ENCODE peak calls at places on chromosomes 13 and 19, in seven cellular contexts. One of them, this sample, is unnamed.

GRCh38 chr19:3656073-3656746 is 29.6 kb upstream of the CACTIN start:
- DNase-seq in ovary: no peak
- DNase-seq in A549: no peak
- DNase-seq in gastrocnemius medialis: no peak
- DNase-seq in IMR-90: peak; percentile 13
- DNase-seq in stomach: no peak
- DNase-seq in K562: no peak
- DNase-seq in this sample: no peak

GRCh38 chr19:18298601-18299000 is 17.2 kb upstream of the JUND start:
- DNase-seq in ovary: no peak
- DNase-seq in gastrocnemius medialis: no peak
- DNase-seq in IMR-90: no peak
- DNase-seq in stomach: no peak
- DNase-seq in K562: no peak
- DNase-seq in A549: no peak
- DNase-seq in this sample: no peak

GRCh38 chr13:80604094-80604493 is 263.2 kb upstream of the SPRY2 start:
- DNase-seq in K562: no peak
- DNase-seq in A549: no peak
- DNase-seq in IMR-90: no peak
- DNase-seq in ovary: no peak
- DNase-seq in stomach: no peak
- DNase-seq in gastrocnemius medialis: peak; percentile 40
- DNase-seq in this sample: peak; percentile 32

GRCh38 chr19:28864577-28865042 is 348.3 kb downstream of the UQCRFS1 start:
- DNase-seq in A549: no peak
- DNase-seq in stomach: peak; percentile 82
- DNase-seq in ovary: peak; percentile 87
- DNase-seq in IMR-90: peak; percentile 7
- DNase-seq in gastrocnemius medialis: no peak
- DNase-seq in K562: no peak
- DNase-seq in this sample: peak; percentile 67

GRCh38 chr19:1101337-1101698 is 2.5 kb upstream of the GPX4 start:
- DNase-seq in IMR-90: no peak
- DNase-seq in A549: no peak
- DNase-seq in ovary: peak; percentile 55
- DNase-seq in K562: no peak
- DNase-seq in stomach: peak; percentile 44
- DNase-seq in gastrocnemius medialis: peak; percentile 72
- DNase-seq in this sample: peak; percentile 68

GRCh38 chr13:20125783-20126165 is 35.1 kb downstream of the GJA3 start:
- DNase-seq in ovary: no peak
- DNase-seq in K562: no peak
- DNase-seq in A549: no peak
- DNase-seq in stomach: no peak
- DNase-seq in IMR-90: no peak
- DNase-seq in gastrocnemius medialis: no peak
- DNase-seq in this sample: no peak

GRCh38 chr19:20367811-20368294 is 197.7 kb downstream of the ZNF737 start:
- DNase-seq in K562: no peak
- DNase-seq in stomach: peak; percentile 40
- DNase-seq in gastrocnemius medialis: no peak
- DNase-seq in IMR-90: no peak
- DNase-seq in A549: no peak
- DNase-seq in ovary: no peak
- DNase-seq in this sample: no peak

GRCh38 chr19:19213822-19214558 is 2.2 kb downstream of the NCAN start:
- DNase-seq in ovary: no peak
- DNase-seq in A549: no peak
- DNase-seq in stomach: no peak
- DNase-seq in K562: no peak
- DNase-seq in gastrocnemius medialis: no peak
- DNase-seq in IMR-90: no peak
- DNase-seq in this sample: no peak

GRCh38 chr19:48443262-48443661 is 2.5 kb upstream of the GRWD1 start:
- DNase-seq in gastrocnemius medialis: no peak
- DNase-seq in K562: no peak
- DNase-seq in stomach: peak; percentile 43
- DNase-seq in A549: no peak
- DNase-seq in IMR-90: no peak
- DNase-seq in ovary: no peak
- DNase-seq in this sample: no peak

GRCh38 chr13:44431150-44431549 is 57.5 kb downstream of the SERP2 start:
- DNase-seq in IMR-90: no peak
- DNase-seq in gastrocnemius medialis: no peak
- DNase-seq in K562: no peak
- DNase-seq in A549: peak; percentile 43
- DNase-seq in stomach: no peak
- DNase-seq in ovary: no peak
- DNase-seq in this sample: no peak

GRCh38 chr19:18007939-18008673 is at the start of gene ARRDC2:
- DNase-seq in IMR-90: peak; percentile 87
- DNase-seq in ovary: peak; percentile 89
- DNase-seq in gastrocnemius medialis: peak; percentile 94
- DNase-seq in stomach: peak; percentile 90
- DNase-seq in A549: no peak
- DNase-seq in K562: peak; percentile 73
- DNase-seq in this sample: peak; percentile 96

GRCh38 chr13:45928196-45928595 is 76.6 kb upstream of the SIAH3 start:
- DNase-seq in ovary: no peak
- DNase-seq in IMR-90: no peak
- DNase-seq in K562: no peak
- DNase-seq in stomach: no peak
- DNase-seq in gastrocnemius medialis: no peak
- DNase-seq in A549: no peak
- DNase-seq in this sample: no peak

GRCh38 chr19:53094749-53095575 is 8.3 kb downstream of the ZNF160 start:
- DNase-seq in gastrocnemius medialis: no peak
- DNase-seq in ovary: no peak
- DNase-seq in A549: no peak
- DNase-seq in K562: peak; percentile 28
- DNase-seq in stomach: no peak
- DNase-seq in IMR-90: no peak
- DNase-seq in this sample: no peak

GRCh38 chr19:46631481-46631880 is 4.5 kb downstream of the GNG8 start:
- DNase-seq in gastrocnemius medialis: peak; percentile 57
- DNase-seq in K562: no peak
- DNase-seq in A549: no peak
- DNase-seq in IMR-90: peak; percentile 61
- DNase-seq in stomach: no peak
- DNase-seq in ovary: no peak
- DNase-seq in this sample: no peak

GRCh38 chr13:20525144-20525600 is 485 bp downstream of the CRYL1 start:
- DNase-seq in ovary: peak; percentile 36
- DNase-seq in A549: no peak
- DNase-seq in stomach: peak; percentile 41
- DNase-seq in K562: peak; percentile 15
- DNase-seq in IMR-90: no peak
- DNase-seq in gastrocnemius medialis: peak; percentile 33
- DNase-seq in this sample: peak; percentile 15

GRCh38 chr19:33904681-33905080 is 108.0 kb downstream of the KCTD15 start:
- DNase-seq in A549: peak; percentile 31
- DNase-seq in ovary: peak; percentile 20
- DNase-seq in stomach: no peak
- DNase-seq in gastrocnemius medialis: no peak
- DNase-seq in K562: no peak
- DNase-seq in IMR-90: no peak
- DNase-seq in this sample: peak; percentile 51

GRCh38 chr19:46629546-46630025 is 4.7 kb upstream of the PTGIR start:
- DNase-seq in stomach: peak; percentile 79
- DNase-seq in IMR-90: no peak
- DNase-seq in A549: no peak
- DNase-seq in ovary: no peak
- DNase-seq in gastrocnemius medialis: no peak
- DNase-seq in K562: no peak
- DNase-seq in this sample: no peak

GRCh38 chr19:46634045-46634655 is 1.9 kb downstream of the GNG8 start:
- DNase-seq in ovary: peak; percentile 85
- DNase-seq in gastrocnemius medialis: peak; percentile 83
- DNase-seq in IMR-90: peak; percentile 64
- DNase-seq in A549: peak; percentile 96
- DNase-seq in stomach: peak; percentile 96
- DNase-seq in K562: peak; percentile 98
- DNase-seq in this sample: peak; percentile 81

GRCh38 chr19:57947088-57947418 is 453 bp downstream of the ZNF256 start:
- DNase-seq in stomach: no peak
- DNase-seq in A549: no peak
- DNase-seq in ovary: peak; percentile 23
- DNase-seq in gastrocnemius medialis: peak; percentile 13
- DNase-seq in K562: no peak
- DNase-seq in IMR-90: no peak
- DNase-seq in this sample: peak; percentile 30

GRCh38 chr13:41179593-41180250 is 14.6 kb downstream of the KBTBD7 start:
- DNase-seq in ovary: no peak
- DNase-seq in stomach: no peak
- DNase-seq in A549: no peak
- DNase-seq in IMR-90: peak; percentile 80
- DNase-seq in gastrocnemius medialis: no peak
- DNase-seq in K562: no peak
- DNase-seq in this sample: no peak

GRCh38 chr19:47641891-47642485 is 33.1 kb downstream of the BICRA start:
- DNase-seq in ovary: no peak
- DNase-seq in IMR-90: no peak
- DNase-seq in stomach: no peak
- DNase-seq in K562: no peak
- DNase-seq in A549: no peak
- DNase-seq in gastrocnemius medialis: no peak
- DNase-seq in this sample: no peak

GRCh38 chr19:4597975-4598671 is 38.6 kb upstream of the SEMA6B start:
- DNase-seq in ovary: no peak
- DNase-seq in IMR-90: no peak
- DNase-seq in A549: peak; percentile 70
- DNase-seq in K562: peak; percentile 97
- DNase-seq in stomach: peak; percentile 34
- DNase-seq in gastrocnemius medialis: no peak
- DNase-seq in this sample: no peak

GRCh38 chr19:45130888-45131615 is 29.7 kb downstream of the NKPD1 start:
- DNase-seq in ovary: no peak
- DNase-seq in IMR-90: peak; percentile 16
- DNase-seq in A549: peak; percentile 54
- DNase-seq in K562: no peak
- DNase-seq in gastrocnemius medialis: no peak
- DNase-seq in stomach: peak; percentile 63
- DNase-seq in this sample: no peak

GRCh38 chr13:101611491-101612475 is 159.3 kb downstream of the ITGBL1 start:
- DNase-seq in stomach: no peak
- DNase-seq in IMR-90: peak; percentile 10
- DNase-seq in A549: no peak
- DNase-seq in K562: no peak
- DNase-seq in ovary: no peak
- DNase-seq in gastrocnemius medialis: no peak
- DNase-seq in this sample: no peak

GRCh38 chr19:15210323-15210774 is 9.6 kb upstream of the NOTCH3 start:
- DNase-seq in ovary: no peak
- DNase-seq in K562: no peak
- DNase-seq in A549: peak; percentile 91
- DNase-seq in stomach: no peak
- DNase-seq in gastrocnemius medialis: peak; percentile 52
- DNase-seq in IMR-90: peak; percentile 59
- DNase-seq in this sample: peak; percentile 77

GRCh38 chr13:106184778-106185177 is 350.7 kb downstream of the EFNB2 start:
- DNase-seq in K562: no peak
- DNase-seq in ovary: no peak
- DNase-seq in stomach: no peak
- DNase-seq in IMR-90: no peak
- DNase-seq in gastrocnemius medialis: no peak
- DNase-seq in A549: no peak
- DNase-seq in this sample: no peak
- TF ChIP-seq POLR2A in K562: no peak
- TF ChIP-seq POLR2A in ovary: no peak
- TF ChIP-seq POLR2A in stomach: no peak
- TF ChIP-seq POLR2A in IMR-90: no peak
- TF ChIP-seq POLR2A in gastrocnemius medialis: no peak
- TF ChIP-seq POLR2A in A549: no peak
- TF ChIP-seq POLR2A in this sample: no peak

GRCh38 chr13:108020027-108020426 is 195.3 kb downstream of the LIG4 start:
- DNase-seq in stomach: peak; percentile 37
- DNase-seq in ovary: no peak
- DNase-seq in K562: no peak
- DNase-seq in A549: no peak
- DNase-seq in gastrocnemius medialis: no peak
- DNase-seq in IMR-90: no peak
- DNase-seq in this sample: no peak
- TF ChIP-seq CTCF in stomach: no peak
- TF ChIP-seq CTCF in ovary: no peak
- TF ChIP-seq CTCF in K562: no peak
- TF ChIP-seq CTCF in A549: no peak
- TF ChIP-seq CTCF in gastrocnemius medialis: no peak
- TF ChIP-seq CTCF in IMR-90: no peak
- TF ChIP-seq CTCF in this sample: no peak

DNA sequence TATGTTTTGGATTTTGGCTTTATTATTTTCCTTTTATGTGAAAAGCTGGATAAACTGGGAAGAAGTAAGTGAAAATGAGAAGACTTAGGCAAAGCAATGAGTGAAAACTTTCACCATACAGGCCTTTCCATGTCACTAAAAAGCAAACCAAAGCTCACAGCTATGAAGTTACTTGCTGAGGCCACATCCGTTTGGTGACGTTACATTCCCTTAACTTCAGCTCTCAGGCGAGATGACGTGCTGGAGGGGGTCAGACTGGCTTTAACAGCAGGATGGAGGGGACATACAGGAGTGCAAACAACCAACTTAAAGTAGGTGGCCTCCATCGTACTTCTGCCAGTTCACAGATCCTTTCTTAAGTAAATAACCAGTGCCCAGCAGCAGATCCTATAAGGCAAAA is 522.3 kb downstream of the MYO16 start:
- DNase-seq in gastrocnemius medialis: no peak
- DNase-seq in IMR-90: no peak
- DNase-seq in stomach: no peak
- DNase-seq in ovary: no peak
- DNase-seq in A549: no peak
- DNase-seq in K562: no peak
- DNase-seq in this sample: no peak
- H3K4me1 ChIP-seq in gastrocnemius medialis: peaks cover 20% of the 10 kb centered on the region
- H3K4me1 ChIP-seq in IMR-90: peaks cover 27% of the 10 kb centered on the region
- H3K4me1 ChIP-seq in stomach: peaks cover 7% of the 10 kb centered on the region
- H3K4me1 ChIP-seq in ovary: peaks cover 13% of the 10 kb centered on the region
- H3K4me1 ChIP-seq in A549: peaks cover 62% of the 10 kb centered on the region
- H3K4me1 ChIP-seq in K562: no peaks in the 10 kb centered on the region
- H3K4me1 ChIP-seq in this sample: peaks cover 8% of the 10 kb centered on the region

GRCh38 chr19:51573331-51573730 is 2.2 kb downstream of the ZNF175 start:
- DNase-seq in K562: no peak
- DNase-seq in stomach: no peak
- DNase-seq in gastrocnemius medialis: no peak
- DNase-seq in IMR-90: peak; percentile 31
- DNase-seq in ovary: no peak
- DNase-seq in A549: no peak
- DNase-seq in this sample: no peak

GRCh38 chr19:51572908-51573307 is 1.8 kb downstream of the ZNF175 start:
- DNase-seq in gastrocnemius medialis: no peak
- DNase-seq in ovary: no peak
- DNase-seq in K562: no peak
- DNase-seq in stomach: no peak
- DNase-seq in A549: no peak
- DNase-seq in IMR-90: peak; percentile 90
- DNase-seq in this sample: no peak

GRCh38 chr19:51570962-51571575 is at the start of gene ZNF175:
- DNase-seq in ovary: peak; percentile 93
- DNase-seq in IMR-90: peak; percentile 96
- DNase-seq in K562: peak; percentile 80
- DNase-seq in gastrocnemius medialis: peak; percentile 96
- DNase-seq in A549: peak; percentile 99
- DNase-seq in stomach: peak; percentile 94
- DNase-seq in this sample: peak; percentile 96

GRCh38 chr19:51571599-51571998 is 516 bp downstream of the ZNF175 start:
- DNase-seq in IMR-90: peak; percentile 12
- DNase-seq in stomach: no peak
- DNase-seq in A549: peak; percentile 18
- DNase-seq in gastrocnemius medialis: no peak
- DNase-seq in ovary: no peak
- DNase-seq in K562: no peak
- DNase-seq in this sample: no peak

GRCh38 chr19:51572415-51572814 is 1.3 kb downstream of the ZNF175 start:
- DNase-seq in ovary: no peak
- DNase-seq in IMR-90: peak; percentile 3
- DNase-seq in A549: no peak
- DNase-seq in gastrocnemius medialis: no peak
- DNase-seq in K562: no peak
- DNase-seq in stomach: no peak
- DNase-seq in this sample: no peak
- TF ChIP-seq POLR2A in ovary: no peak
- TF ChIP-seq POLR2A in IMR-90: peak; percentile 1
- TF ChIP-seq POLR2A in A549: no peak
- TF ChIP-seq POLR2A in gastrocnemius medialis: no peak
- TF ChIP-seq POLR2A in K562: no peak
- TF ChIP-seq POLR2A in stomach: no peak
- TF ChIP-seq POLR2A in this sample: no peak

This sample was measured in heart left ventricle.